ENCODE peak calls at places on chromosome 3, in five cellular contexts. C, X, Z, P and H are unnamed samples.
A peak's percentile ranks its signal among the peaks of the same experiment; 100 is the strongest.

GRCh38 chr3:195385526-195385925 is 57.3 kb downstream of the ACAP2 start:
- DNase-seq in C (no peak), X (peak; percentile 72), Z (no peak), P (no peak), H (no peak)

GRCh38 chr3:196735751-196736150 is 3.9 kb upstream of the PAK2 start:
- DNase-seq in C (no peak), X (peak; percentile 76), Z (no peak), P (no peak), H (no peak)

GRCh38 chr3:158802399-158803023 is 657 bp downstream of the MFSD1 start:
- DNase-seq in C (no peak), X (peak; percentile 32), Z (no peak), P (peak; percentile 76), H (no peak)

GRCh38 chr3:32910954-32911353 is 40.5 kb upstream of the CCR4 start:
- DNase-seq in C (peak; percentile 67), X (peak; percentile 55), Z (no peak), P (no peak), H (no peak)

GRCh38 chr3:32442766-32443165 is 51.1 kb downstream of the CMTM7 start:
- DNase-seq in C (no peak), X (peak; percentile 63), Z (no peak), P (no peak), H (no peak)

GRCh38 chr3:4139462-4140140 is 163.6 kb upstream of the SETMAR start:
- DNase-seq in C (no peak), X (no peak), Z (no peak), P (no peak), H (no peak)

GRCh38 chr3:60582285-60582684 is 669.0 kb downstream of the FHIT start:
- DNase-seq in C (no peak), X (peak; percentile 16), Z (no peak), P (peak; percentile 3), H (no peak)

GRCh38 chr3:65524544-65525070 is 514.1 kb downstream of the MAGI1 start:
- DNase-seq in C (no peak), X (no peak), Z (no peak), P (peak; percentile 55), H (no peak)

GRCh38 chr3:120496278-120496975 is 45.6 kb upstream of the FSTL1 start:
- DNase-seq in C (peak; percentile 58), X (peak; percentile 87), Z (no peak), P (no peak), H (no peak)

GRCh38 chr3:196889844-196890243 is 22.1 kb downstream of the SENP5 start:
- DNase-seq in C (no peak), X (no peak), Z (no peak), P (no peak), H (no peak)

GRCh38 chr3:12922299-12922698 is 80.9 kb upstream of the RPL32 start:
- DNase-seq in C (no peak), X (no peak), Z (no peak), P (no peak), H (no peak)